ENCODE peak calls at places on chromosomes 3 and 15, in eight cellular contexts. I is stomach, J is HCT116, T is hepatocyte, R is mesendoderm, Z is psoas muscle, Q is body of pancreas, M is heart left ventricle. C is an unnamed sample.
A peak's percentile ranks its signal among the peaks of the same experiment; 100 is the strongest.

GRCh38 chr3:32569540-32570425 is 875 bp downstream of the DYNC1LI1 start:
- DNase-seq in I (peak; percentile 67), J (no peak), T (peak; percentile 77), R (peak; percentile 92), Z (peak; percentile 62), Q (peak; percentile 65), M (peak; percentile 43), C (peak; percentile 83)

GRCh38 chr3:18645603-18646002 is 220.5 kb upstream of the SATB1 start:
- DNase-seq in I (no peak), J (no peak), T (no peak), R (no peak), Z (no peak), Q (no peak), M (no peak), C (no peak)

GRCh38 chr15:74793135-74794028 is 11.5 kb downstream of the CSK start:
- DNase-seq in I (no peak), J (no peak), T (no peak), R (no peak), Z (no peak), Q (no peak), M (no peak), C (peak; percentile 59)

GRCh38 chr15:75228787-75229186 is 27.1 kb downstream of the C15orf39 start:
- DNase-seq in I (no peak), J (no peak), T (no peak), R (no peak), Z (no peak), Q (no peak), M (no peak), C (peak; percentile 48)

GRCh38 chr3:12371525-12372140 is 82.8 kb downstream of the PPARG start:
- DNase-seq in I (peak; percentile 62), J (no peak), T (no peak), R (no peak), Z (no peak), Q (no peak), M (peak; percentile 18), C (no peak)

GRCh38 chr3:82783188-82783587 is 1021.7 kb upstream of the GBE1 start:
- DNase-seq in I (no peak), J (no peak), T (no peak), R (no peak), Z (no peak), Q (no peak), M (no peak), C (no peak)

GRCh38 chr3:188476930-188477329 is 323.0 kb downstream of the LPP start:
- DNase-seq in I (no peak), J (no peak), T (no peak), R (peak; percentile 14), Z (no peak), Q (no peak), M (peak; percentile 8), C (no peak)

GRCh38 chr15:48945386-48945785 is 18.3 kb downstream of the SHC4 start:
- DNase-seq in I (no peak), J (no peak), T (no peak), R (no peak), Z (no peak), Q (no peak), M (no peak), C (no peak)

GRCh38 chr3:197820550-197821335 is 29.7 kb downstream of the LRCH3 start:
- DNase-seq in I (no peak), J (no peak), T (peak; percentile 43), R (no peak), Z (no peak), Q (no peak), M (no peak), C (no peak)

GRCh38 chr3:42165211-42165610 is 74.1 kb downstream of the TRAK1 start:
- DNase-seq in I (no peak), J (no peak), T (no peak), R (no peak), Z (no peak), Q (no peak), M (no peak), C (peak; percentile 32)

GRCh38 chr15:35690698-35691116 is 144.7 kb upstream of the DPH6 start:
- DNase-seq in I (no peak), J (no peak), T (peak; percentile 38), R (no peak), Z (no peak), Q (peak; percentile 35), M (no peak), C (no peak)

GRCh38 chr3:72082121-72082715 is 297.3 kb upstream of the PROK2 start:
- DNase-seq in I (peak; percentile 44), J (no peak), T (no peak), R (no peak), Z (no peak), Q (peak; percentile 64), M (no peak), C (no peak)

GRCh38 chr15:58491499-58492202 is 59.9 kb downstream of the LIPC start:
- DNase-seq in I (no peak), J (no peak), T (no peak), R (no peak), Z (no peak), Q (no peak), M (no peak), C (no peak)

GRCh38 chr3:105972069-105972468 is 103.3 kb upstream of the CBLB start:
- DNase-seq in I (no peak), J (no peak), T (no peak), R (no peak), Z (no peak), Q (no peak), M (no peak), C (no peak)

GRCh38 chr3:65734792-65735191 is 303.9 kb downstream of the MAGI1 start:
- DNase-seq in I (no peak), J (no peak), T (no peak), R (no peak), Z (no peak), Q (no peak), M (no peak), C (no peak)

GRCh38 chr3:10322355-10322715 is 1.4 kb upstream of the SEC13 start:
- DNase-seq in I (no peak), J (peak; percentile 29), T (no peak), R (peak; percentile 50), Z (no peak), Q (no peak), M (no peak), C (no peak)

GRCh38 chr3:138472141-138472825 is 37.9 kb downstream of the ESYT3 start:
- DNase-seq in I (no peak), J (no peak), T (no peak), R (no peak), Z (no peak), Q (no peak), M (no peak), C (no peak)

GRCh38 chr3:153073636-153074035 is 88.4 kb upstream of the RAP2B start:
- DNase-seq in I (no peak), J (no peak), T (no peak), R (no peak), Z (no peak), Q (no peak), M (no peak), C (no peak)

GRCh38 chr15:72342385-72342784 is 22.4 kb upstream of the CELF6 start:
- DNase-seq in I (peak; percentile 32), J (peak; percentile 7), T (peak; percentile 30), R (peak; percentile 88), Z (no peak), Q (peak; percentile 19), M (no peak), C (no peak)

GRCh38 chr3:188749010-188749617 is 422.7 kb upstream of the TPRG1 start:
- DNase-seq in I (no peak), J (peak; percentile 15), T (no peak), R (peak; percentile 77), Z (no peak), Q (peak; percentile 28), M (no peak), C (no peak)

GRCh38 chr3:71724584-71725278 is 471 bp downstream of the EIF4E3 start:
- DNase-seq in I (peak; percentile 43), J (no peak), T (peak; percentile 65), R (no peak), Z (peak; percentile 62), Q (peak; percentile 49), M (peak; percentile 24), C (peak; percentile 73)

DNA sequence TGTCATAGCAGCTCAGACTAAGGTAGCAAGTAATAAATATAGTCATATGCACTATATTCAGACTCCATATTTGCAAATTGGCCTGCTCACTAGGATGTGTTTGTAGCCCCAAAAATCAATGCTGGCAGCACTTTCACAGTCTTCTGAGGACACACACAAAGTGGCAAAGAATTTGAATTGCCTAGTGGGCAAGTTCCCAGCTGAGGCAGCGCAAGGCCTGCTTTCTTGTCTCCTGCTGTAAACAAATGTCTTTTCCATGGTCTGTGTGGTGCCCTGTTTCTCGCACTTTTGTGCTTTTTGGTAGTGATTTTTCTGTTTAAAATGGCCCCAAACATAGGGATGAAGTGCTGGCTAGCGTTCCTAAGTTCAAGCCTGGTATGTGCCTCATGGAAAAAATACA is 416.0 kb downstream of the OCA2 start:
- DNase-seq in I (no peak), J (no peak), T (no peak), R (no peak), Z (no peak), Q (no peak), M (no peak), C (no peak)
- H3K4me1 ChIP-seq in I (no peaks in the 10 kb centered on the region), J (no peaks in the 10 kb centered on the region), T (peaks cover 6% of the 10 kb centered on the region), R (peaks cover 6% of the 10 kb centered on the region), Z (no peaks in the 10 kb centered on the region), Q (no peaks in the 10 kb centered on the region), M (no peaks in the 10 kb centered on the region), C (peaks cover 7% of the 10 kb centered on the region)

GRCh38 chr15:40104865-40105516 is 3.7 kb downstream of the BMF start:
- DNase-seq in I (peak; percentile 91), J (peak; percentile 73), T (peak; percentile 95), R (peak; percentile 97), Z (peak; percentile 92), Q (peak; percentile 90), M (peak; percentile 91), C (peak; percentile 96)
- H3K27ac ChIP-seq in I (peak overlapping the region; percentile 91), J (no peak overlapping the region), T (peak overlapping the region; percentile 94), R (no peak overlapping the region), Z (peak overlapping the region; percentile 93), Q (peak overlapping the region; percentile 93), M (peak overlapping the region; percentile 88), C (peak overlapping the region; percentile 98)

DNA sequence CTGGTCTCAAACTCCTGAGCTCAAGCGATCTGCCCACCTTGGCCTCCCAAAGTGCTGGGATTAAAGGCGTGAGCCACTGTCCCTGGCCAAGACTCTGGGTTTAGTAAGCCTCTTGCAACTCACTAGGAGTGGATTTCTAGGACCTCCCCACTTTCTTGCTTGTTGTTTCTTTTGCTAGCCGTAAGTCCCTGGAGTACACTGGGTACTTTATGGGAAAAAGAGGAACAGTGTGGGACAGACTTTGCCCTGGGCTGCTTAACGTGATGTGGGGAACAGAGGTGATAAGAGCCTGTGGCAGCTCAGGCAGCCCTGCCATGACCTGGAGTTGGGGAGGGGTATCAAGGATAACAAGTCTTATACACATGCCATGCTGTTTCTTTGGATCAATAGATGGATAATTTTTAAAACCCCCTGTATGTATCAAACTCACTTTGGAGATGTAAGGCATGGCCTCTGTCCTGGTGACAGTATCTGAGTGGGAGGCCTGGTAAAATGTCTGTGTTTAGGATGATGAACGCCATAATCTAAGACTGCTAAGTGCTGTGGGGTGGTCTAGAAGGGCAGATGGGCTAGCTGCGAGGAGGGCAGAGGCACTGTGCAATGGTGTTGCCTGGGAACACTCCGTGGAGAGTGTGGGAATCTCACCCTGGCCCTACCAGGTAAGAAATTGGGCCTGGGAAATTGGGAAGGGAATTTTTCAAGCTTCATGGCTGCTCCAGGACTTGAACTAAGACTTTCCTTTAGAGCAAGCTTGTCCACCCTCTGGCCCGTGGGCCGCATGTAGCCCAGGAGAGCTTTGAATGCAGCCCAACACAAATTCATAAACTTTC is 54.8 kb downstream of the SMAD3 start:
- DNase-seq in I (no peak), J (no peak), T (peak; percentile 37), R (no peak), Z (no peak), Q (no peak), M (no peak), C (no peak)
- H3K4me1 ChIP-seq in I (peaks cover 92% of the 10 kb centered on the region), J (peaks cover 94% of the 10 kb centered on the region), T (peaks cover 86% of the 10 kb centered on the region), R (peaks cover 10% of the 10 kb centered on the region), Z (peaks cover 84% of the 10 kb centered on the region), Q (peaks cover 75% of the 10 kb centered on the region), M (peaks cover 67% of the 10 kb centered on the region), C (peaks cover 74% of the 10 kb centered on the region)

GRCh38 chr15:25689592-25689991 is 173.5 kb downstream of the ATP10A start:
- DNase-seq in I (no peak), J (no peak), T (no peak), R (peak; percentile 58), Z (no peak), Q (no peak), M (no peak), C (peak; percentile 53)
- H3K27ac ChIP-seq in I (no peak overlapping the region), J (no peak overlapping the region), T (no peak overlapping the region), R (no peak overlapping the region), Z (no peak overlapping the region), Q (no peak overlapping the region), M (no peak overlapping the region), C (no peak overlapping the region)